ENCODE peak calls at places on chromosomes 12 and 14, in seven cellular contexts. W, Q, F, C, A, K and M are unnamed samples.

GRCh38 chr12:14256139-14256538 is 109.3 kb upstream of the ATF7IP start:
- DNase-seq in A (no peak), Q (no peak), K (peak; percentile 77), F (no peak), C (no peak), W (peak; percentile 55), M (peak; percentile 61)

GRCh38 chr12:50566066-50566465 is 61.3 kb downstream of the DIP2B start:
- DNase-seq in W (no peak), F (no peak), K (no peak), C (no peak), Q (no peak), A (no peak), M (no peak)

GRCh38 chr14:20652996-20653975 is 11.8 kb upstream of the OR6S1 start:
- DNase-seq in C (no peak), K (peak; percentile 61), A (no peak), Q (peak; percentile 36), F (peak; percentile 23), W (peak; percentile 62), M (peak; percentile 92)

GRCh38 chr14:56004807-56005579 is 113.2 kb upstream of the PELI2 start:
- DNase-seq in Q (peak; percentile 70), K (peak; percentile 90), C (no peak), W (peak; percentile 89), A (no peak), F (peak; percentile 27), M (peak; percentile 85)

GRCh38 chr12:20492251-20492728 is 124.0 kb downstream of the PDE3A start:
- DNase-seq in Q (no peak), W (peak; percentile 73), C (no peak), K (peak; percentile 54), A (no peak), F (no peak), M (peak; percentile 82)

GRCh38 chr14:32940711-32941667 is 2.3 kb downstream of the NPAS3 start:
- DNase-seq in C (no peak), Q (no peak), F (no peak), A (no peak), K (no peak), W (no peak), M (no peak)

GRCh38 chr12:51225800-51226199 is 7.9 kb upstream of the POU6F1 start:
- DNase-seq in Q (no peak), W (no peak), F (no peak), C (no peak), K (no peak), A (no peak), M (no peak)

GRCh38 chr12:11510671-11511070 is 115.3 kb upstream of the PRB2 start:
- DNase-seq in K (no peak), C (no peak), Q (no peak), F (no peak), A (no peak), W (peak; percentile 22), M (no peak)

GRCh38 chr14:53539489-53540126 is 386.5 kb upstream of the DDHD1 start:
- DNase-seq in F (peak; percentile 80), C (peak; percentile 67), W (peak; percentile 89), K (peak; percentile 88), Q (peak; percentile 89), A (peak; percentile 61), M (peak; percentile 78)

GRCh38 chr12:47885012-47885501 is 19.7 kb downstream of the VDR start:
- DNase-seq in K (no peak), F (no peak), C (no peak), W (no peak), Q (no peak), A (no peak), M (no peak)

GRCh38 chr14:42222924-42223471 is 616.3 kb downstream of the LRFN5 start:
- DNase-seq in A (no peak), C (no peak), Q (no peak), W (peak; percentile 59), K (peak; percentile 69), F (no peak), M (peak; percentile 95)

GRCh38 chr12:104213952-104214351 is 1.6 kb upstream of the TXNRD1 start:
- DNase-seq in F (no peak), C (no peak), K (peak; percentile 82), A (no peak), Q (no peak), W (peak; percentile 82), M (peak; percentile 98)

DNA sequence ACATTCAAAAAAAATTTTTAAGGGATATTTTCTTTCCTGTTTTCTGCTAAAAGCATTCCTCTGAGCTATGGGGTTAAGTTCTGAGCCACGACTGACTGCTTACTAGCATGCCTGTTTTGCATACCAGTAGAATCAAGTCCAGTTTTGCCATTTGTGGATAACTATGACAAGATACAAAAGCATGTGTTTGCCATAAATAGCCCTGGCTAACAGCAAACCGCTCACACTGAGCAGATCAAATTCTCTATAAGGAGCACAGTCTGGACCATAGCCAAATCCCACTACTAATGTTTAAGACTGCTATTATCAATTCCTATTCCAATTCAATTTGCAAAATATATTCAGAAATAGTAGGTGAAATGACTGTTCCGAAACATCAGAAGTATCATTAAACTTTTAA is 3.2 kb downstream of the CFL2 start:
- DNase-seq in A (no peak), C (no peak), K (peak; percentile 78), F (no peak), W (peak; percentile 96), Q (no peak), M (peak; percentile 92)
- H3K4me3 ChIP-seq in A (no peak overlapping the region), C (peak overlapping the region; percentile 92), K (no peak overlapping the region), F (no peak overlapping the region), W (no peak overlapping the region), Q (peak overlapping the region; percentile 89), M (no peak overlapping the region)

DNA sequence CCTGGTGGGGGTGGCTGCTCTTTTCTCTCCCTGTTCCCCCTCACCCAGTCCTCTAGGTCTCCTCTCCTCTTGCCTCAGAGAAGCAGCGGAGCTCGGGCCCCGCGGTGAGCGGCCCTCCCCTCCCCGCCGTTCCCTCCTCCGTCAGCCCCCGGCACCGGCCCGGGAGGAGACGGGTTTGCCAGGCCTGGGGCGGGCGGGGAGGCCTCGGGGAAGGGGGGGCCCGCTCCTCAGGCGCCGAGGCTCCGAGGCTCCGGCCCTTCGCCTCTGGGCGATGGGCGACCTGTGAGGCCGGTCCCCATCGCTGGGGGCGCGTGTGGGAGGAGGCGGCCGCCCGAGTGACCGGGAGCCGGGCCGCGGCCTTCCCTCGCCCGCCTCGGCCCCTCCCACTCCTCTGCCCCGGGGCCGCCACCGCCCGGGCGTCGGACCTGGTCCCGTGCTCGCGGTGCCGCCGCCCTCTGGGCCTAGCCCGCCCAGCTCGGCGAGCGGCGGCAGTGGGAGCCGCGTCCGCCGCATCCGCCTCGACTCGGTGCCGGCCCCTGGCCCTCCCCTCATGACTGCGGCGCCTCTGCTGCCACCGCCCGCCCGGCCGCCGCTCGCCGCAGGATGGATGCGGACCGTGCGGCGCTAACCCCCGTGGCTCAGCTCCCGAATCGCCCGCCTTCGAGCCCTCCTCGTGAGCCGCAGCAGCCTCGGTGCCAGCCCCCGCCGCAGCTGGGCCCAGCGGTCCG is 458 bp downstream of the WNK1 start:
- DNase-seq in C (peak; percentile 57), W (peak; percentile 38), A (peak; percentile 45), Q (peak; percentile 60), F (no peak), K (peak; percentile 63), M (peak; percentile 36)
- TF ChIP-seq CTCF in C (peak; percentile 50), W (no peak), A (peak; percentile 32), Q (peak; percentile 25), F (no peak), K (peak; percentile 1), M (no peak)

DNA sequence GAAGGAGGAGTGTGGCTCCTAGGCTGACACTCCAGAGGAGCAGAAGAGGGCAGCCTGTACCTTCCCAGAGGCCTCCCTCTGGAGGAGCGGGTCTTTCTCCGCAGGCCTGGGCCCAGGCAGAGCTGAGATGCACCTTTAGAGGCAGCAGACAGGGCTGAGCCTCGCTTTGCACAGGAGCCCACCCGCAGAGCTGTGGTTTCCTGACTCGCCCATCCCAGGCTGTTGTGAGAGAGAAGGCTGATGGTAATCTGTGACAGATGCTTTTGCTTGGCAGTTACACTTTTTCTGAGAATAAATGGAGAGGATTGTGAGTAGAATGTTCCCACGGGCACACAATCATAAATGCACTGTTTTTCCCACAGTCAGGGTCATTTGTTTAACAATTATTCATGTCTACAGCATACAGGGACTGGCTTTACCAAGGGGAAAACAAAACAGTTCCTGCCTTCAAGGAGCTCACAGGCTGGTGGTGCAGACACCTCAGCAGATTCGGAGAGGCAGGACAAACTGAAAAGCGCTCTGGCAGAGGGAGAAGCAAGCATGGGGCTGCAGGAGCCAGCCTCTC is 13.9 kb downstream of the EVL start:
- DNase-seq in A (peak; percentile 72), Q (no peak), K (peak; percentile 47), C (no peak), F (no peak), W (peak; percentile 93), M (peak; percentile 86)
- H3K4me3 ChIP-seq in A (no peak overlapping the region), Q (no peak overlapping the region), K (no peak overlapping the region), C (no peak overlapping the region), F (no peak overlapping the region), W (no peak overlapping the region), M (no peak overlapping the region)

DNA sequence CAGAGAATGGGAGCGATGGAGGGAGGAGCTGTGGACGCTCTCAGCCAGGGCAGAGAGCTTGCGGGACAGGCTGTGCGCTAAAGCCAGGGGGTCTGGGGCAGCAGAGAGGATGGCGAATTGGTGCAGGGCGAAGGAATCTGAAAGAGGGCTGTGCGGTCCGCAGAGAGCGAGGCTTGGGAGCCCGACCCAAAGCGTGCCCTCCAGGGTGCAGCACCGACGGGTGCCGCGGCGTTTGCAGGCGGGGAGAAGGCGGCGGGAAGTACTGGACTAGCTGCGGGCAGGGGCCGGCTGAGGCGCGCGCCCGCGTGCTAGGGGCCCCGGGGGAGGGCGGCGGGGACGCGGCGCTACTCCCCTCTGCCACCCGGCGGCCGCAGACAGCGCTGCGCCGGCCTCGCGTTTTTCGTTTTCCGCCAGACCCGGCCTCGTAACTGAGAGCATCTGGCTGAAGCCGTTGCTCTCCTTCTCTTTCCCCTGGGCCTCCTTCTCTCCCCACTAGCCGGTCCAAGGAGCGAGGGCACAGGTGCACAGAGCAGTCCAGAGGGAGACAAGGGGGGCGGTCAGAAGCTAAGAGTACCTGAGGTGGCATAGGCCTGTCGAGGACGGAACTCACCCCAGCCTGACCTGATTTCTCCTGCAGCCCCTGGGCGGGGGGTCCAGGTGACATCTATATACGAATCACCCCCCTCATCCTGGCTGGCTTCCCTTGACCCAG is 24.9 kb downstream of the SLC6A12 start:
- DNase-seq in K (peak; percentile 63), C (peak; percentile 55), F (peak; percentile 52), Q (no peak), A (no peak), W (peak; percentile 64), M (peak; percentile 39)
- TF ChIP-seq CTCF in K (peak; percentile 59), C (peak; percentile 92), F (peak; percentile 88), Q (peak; percentile 94), A (peak; percentile 90), W (peak; percentile 64), M (peak; percentile 40)

GRCh38 chr12:19397534-19397933 is 41.8 kb upstream of the AEBP2 start:
- DNase-seq in W (no peak), F (no peak), C (no peak), K (no peak), Q (no peak), A (no peak), M (no peak)
- H3K4me3 ChIP-seq in W (no peak overlapping the region), F (no peak overlapping the region), C (no peak overlapping the region), K (no peak overlapping the region), Q (no peak overlapping the region), A (no peak overlapping the region), M (no peak overlapping the region)

DNA sequence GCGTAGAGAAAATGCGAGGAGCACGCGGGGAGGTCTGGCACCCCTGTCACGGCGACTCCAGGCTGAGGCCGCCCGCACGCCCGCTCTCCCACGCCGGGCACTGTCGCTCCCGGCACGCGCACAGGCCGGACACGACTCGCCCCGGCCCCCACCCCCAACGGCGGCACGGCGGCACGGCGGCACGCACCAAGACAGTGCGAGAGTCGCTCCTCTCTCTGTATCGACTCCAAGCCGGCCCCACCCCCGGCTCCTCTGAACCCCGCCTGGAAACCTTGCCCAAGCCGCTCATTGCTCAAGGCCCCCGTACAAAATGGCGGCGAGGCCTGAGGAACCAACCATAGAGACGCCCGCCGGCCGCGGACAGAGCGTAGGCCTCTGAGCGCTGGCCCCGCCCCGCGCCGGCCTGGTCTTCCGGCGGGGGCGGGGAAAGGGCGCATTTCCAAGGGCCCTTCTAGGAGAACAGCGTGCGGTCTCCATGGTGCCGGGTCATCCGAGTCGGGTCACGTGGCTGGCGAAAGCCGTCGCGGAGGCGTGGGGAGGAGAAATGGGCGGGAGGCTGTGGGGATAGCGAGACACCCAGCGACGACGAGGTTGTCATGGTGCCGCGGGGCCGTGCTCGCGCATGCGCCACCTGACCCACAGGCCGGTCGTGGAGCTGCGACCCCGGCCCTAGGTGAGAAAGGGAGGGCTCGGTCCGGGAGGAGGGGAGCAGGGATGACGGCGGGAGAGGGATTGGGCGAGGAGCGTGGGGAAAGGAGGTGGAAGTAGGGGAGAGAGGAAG is at the start of gene CIPC:
- DNase-seq in F (peak; percentile 99), K (peak; percentile 99), C (peak; percentile 100), A (peak; percentile 99), Q (peak; percentile 100), W (peak; percentile 99), M (peak; percentile 97)
- TF ChIP-seq CTCF in F (no peak), K (no peak), C (no peak), A (peak; percentile 39), Q (no peak), W (no peak), M (no peak)